ENCODE peak calls at places on chromosome 5, in eight cellular contexts. B is stimulated activated CD4-positive, alpha-beta T cell treated with anti-CD3 and anti-CD28 coated beads, Interleukin-15, amount 100 ng/mL, for 24 hours; H is occipital lobe; U is SIG-M5; V is IMR-90; W is A673; E is osteocyte; P is D341Med. N is an unnamed sample.

GRCh38 chr5:175689147-175689991 is 31.5 kb downstream of the HRH2 start:
- DNase-seq in B (no peak), H (peak), U (peak), V (no peak), W (no peak), E (no peak), P (no peak), N (no peak)

GRCh38 chr5:142353093-142353472 is 28.3 kb upstream of the SPRY4 start:
- DNase-seq in B (no peak), H (no peak), U (no peak), V (no peak), W (no peak), E (no peak), P (no peak), N (no peak)

GRCh38 chr5:179186801-179187200 is 126.6 kb downstream of the ZNF354C start:
- DNase-seq in B (no peak), H (no peak), U (no peak), V (no peak), W (no peak), E (no peak), P (no peak), N (no peak)

GRCh38 chr5:10456583-10457562 is 15.2 kb downstream of the ROPN1L start:
- DNase-seq in B (no peak), H (peak), U (no peak), V (peak), W (no peak), E (no peak), P (no peak), N (no peak)

GRCh38 chr5:169803077-169803981 is 166.3 kb downstream of the DOCK2 start:
- DNase-seq in B (no peak), H (no peak), U (peak), V (peak), W (peak), E (no peak), P (no peak), N (no peak)

GRCh38 chr5:165209101-165209727 is 1703.8 kb downstream of the MAT2B start:
- DNase-seq in B (no peak), H (no peak), U (no peak), V (peak), W (peak), E (no peak), P (peak), N (no peak)

GRCh38 chr5:42720242-42720641 is 36.4 kb upstream of the CCDC152 start:
- DNase-seq in B (no peak), H (no peak), U (no peak), V (no peak), W (peak), E (no peak), P (no peak), N (no peak)

GRCh38 chr5:124130807-124131206 is 615.6 kb downstream of the ZNF608 start:
- DNase-seq in B (no peak), H (no peak), U (no peak), V (no peak), W (no peak), E (no peak), P (no peak), N (no peak)

GRCh38 chr5:169591636-169592035 is 8.1 kb downstream of the SPDL1 start:
- DNase-seq in B (no peak), H (no peak), U (no peak), V (peak), W (no peak), E (no peak), P (no peak), N (no peak)

GRCh38 chr5:136295914-136296313 is 69.4 kb downstream of the TRPC7 start:
- DNase-seq in B (no peak), H (no peak), U (no peak), V (peak), W (no peak), E (no peak), P (no peak), N (no peak)

GRCh38 chr5:117623042-117623815 is 1048.6 kb upstream of the SEMA6A start:
- DNase-seq in B (no peak), H (no peak), U (no peak), V (peak), W (no peak), E (no peak), P (no peak), N (no peak)

GRCh38 chr5:63053019-63053638 is 474.5 kb downstream of the LRRC70 start:
- DNase-seq in B (no peak), H (no peak), U (no peak), V (no peak), W (no peak), E (no peak), P (no peak), N (no peak)

GRCh38 chr5:78795757-78796156 is 147.2 kb upstream of the LHFPL2 start:
- DNase-seq in B (no peak), H (no peak), U (no peak), V (no peak), W (no peak), E (no peak), P (no peak), N (no peak)

GRCh38 chr5:78060421-78060820 is 234.1 kb downstream of the AP3B1 start:
- DNase-seq in B (no peak), H (no peak), U (no peak), V (peak), W (no peak), E (no peak), P (no peak), N (no peak)

GRCh38 chr5:64653776-64654175 is 36.5 kb upstream of the SHISAL2B start:
- DNase-seq in B (no peak), H (no peak), U (no peak), V (peak), W (no peak), E (no peak), P (no peak), N (no peak)

N was measured in caudate nucleus.